ENCODE peak calls at places on chromosomes 16 and 17, in eight cellular contexts. One of them, this sample, is unnamed.

GRCh38 chr16:23516366-23517137 is 6.3 kb upstream of the GGA2 start:
- DNase-seq in breast epithelium: no peak
- DNase-seq in thoracic aorta: no peak
- DNase-seq in heart right ventricle: no peak
- DNase-seq in CD4-positive, alpha-beta memory T cell: no peak
- DNase-seq in GM23248: peak
- DNase-seq in GM23338: no peak
- DNase-seq in ovary: no peak
- DNase-seq in this sample: no peak

GRCh38 chr16:53784312-53784711 is 80.4 kb downstream of the FTO start:
- DNase-seq in CD4-positive, alpha-beta memory T cell: no peak
- DNase-seq in GM23248: no peak
- DNase-seq in ovary: no peak
- DNase-seq in heart right ventricle: no peak
- DNase-seq in breast epithelium: no peak
- DNase-seq in GM23338: no peak
- DNase-seq in thoracic aorta: no peak
- DNase-seq in this sample: no peak

GRCh38 chr16:6602401-6602800 is 730.2 kb upstream of the RBFOX1 start:
- DNase-seq in GM23248: no peak
- DNase-seq in ovary: no peak
- DNase-seq in heart right ventricle: no peak
- DNase-seq in GM23338: no peak
- DNase-seq in thoracic aorta: no peak
- DNase-seq in CD4-positive, alpha-beta memory T cell: no peak
- DNase-seq in breast epithelium: no peak
- DNase-seq in this sample: no peak

GRCh38 chr16:67170948-67171649 is 761 bp downstream of the NOL3 start:
- DNase-seq in ovary: peak
- DNase-seq in GM23248: peak
- DNase-seq in breast epithelium: no peak
- DNase-seq in GM23338: no peak
- DNase-seq in thoracic aorta: no peak
- DNase-seq in CD4-positive, alpha-beta memory T cell: no peak
- DNase-seq in heart right ventricle: no peak
- DNase-seq in this sample: no peak

GRCh38 chr16:8667492-8667891 is 6.9 kb upstream of the ABAT start:
- DNase-seq in breast epithelium: no peak
- DNase-seq in GM23338: peak
- DNase-seq in GM23248: no peak
- DNase-seq in ovary: no peak
- DNase-seq in CD4-positive, alpha-beta memory T cell: no peak
- DNase-seq in heart right ventricle: no peak
- DNase-seq in thoracic aorta: no peak
- DNase-seq in this sample: no peak

GRCh38 chr17:67293251-67294203 is 48.5 kb upstream of the HELZ start:
- DNase-seq in CD4-positive, alpha-beta memory T cell: peak
- DNase-seq in GM23338: peak
- DNase-seq in ovary: peak
- DNase-seq in heart right ventricle: peak
- DNase-seq in GM23248: peak
- DNase-seq in thoracic aorta: no peak
- DNase-seq in breast epithelium: no peak
- DNase-seq in this sample: no peak

GRCh38 chr17:48113201-48113676 is 5.7 kb downstream of the SNX11 start:
- DNase-seq in GM23248: no peak
- DNase-seq in thoracic aorta: no peak
- DNase-seq in CD4-positive, alpha-beta memory T cell: peak
- DNase-seq in heart right ventricle: no peak
- DNase-seq in breast epithelium: no peak
- DNase-seq in GM23338: no peak
- DNase-seq in ovary: no peak
- DNase-seq in this sample: no peak

GRCh38 chr16:50266337-50267091 is at the start of gene ADCY7:
- DNase-seq in GM23248: peak
- DNase-seq in thoracic aorta: no peak
- DNase-seq in heart right ventricle: peak
- DNase-seq in GM23338: peak
- DNase-seq in breast epithelium: no peak
- DNase-seq in CD4-positive, alpha-beta memory T cell: peak
- DNase-seq in ovary: peak
- DNase-seq in this sample: no peak

GRCh38 chr17:44781553-44782348 is 23.0 kb downstream of the ADAM11 start:
- DNase-seq in GM23338: peak
- DNase-seq in ovary: peak
- DNase-seq in heart right ventricle: peak
- DNase-seq in GM23248: no peak
- DNase-seq in CD4-positive, alpha-beta memory T cell: no peak
- DNase-seq in breast epithelium: no peak
- DNase-seq in thoracic aorta: no peak
- DNase-seq in this sample: no peak

GRCh38 chr16:89565256-89565505 is 4.7 kb downstream of the RPL13 start:
- DNase-seq in breast epithelium: no peak
- DNase-seq in GM23338: peak
- DNase-seq in thoracic aorta: no peak
- DNase-seq in GM23248: no peak
- DNase-seq in CD4-positive, alpha-beta memory T cell: no peak
- DNase-seq in ovary: no peak
- DNase-seq in heart right ventricle: no peak
- DNase-seq in this sample: no peak

GRCh38 chr17:66654341-66654740 is 180.6 kb upstream of the CACNG5 start:
- DNase-seq in CD4-positive, alpha-beta memory T cell: no peak
- DNase-seq in ovary: no peak
- DNase-seq in thoracic aorta: no peak
- DNase-seq in breast epithelium: no peak
- DNase-seq in GM23338: no peak
- DNase-seq in GM23248: peak
- DNase-seq in heart right ventricle: no peak
- DNase-seq in this sample: no peak

GRCh38 chr16:88458039-88458772 is 5.1 kb downstream of the ZFPM1 start:
- DNase-seq in GM23248: no peak
- DNase-seq in breast epithelium: no peak
- DNase-seq in CD4-positive, alpha-beta memory T cell: no peak
- DNase-seq in ovary: no peak
- DNase-seq in heart right ventricle: no peak
- DNase-seq in GM23338: no peak
- DNase-seq in thoracic aorta: no peak
- DNase-seq in this sample: no peak

GRCh38 chr17:45143767-45144198 is 4.5 kb upstream of the HEXIM1 start:
- DNase-seq in GM23248: peak
- DNase-seq in GM23338: peak
- DNase-seq in breast epithelium: peak
- DNase-seq in ovary: peak
- DNase-seq in CD4-positive, alpha-beta memory T cell: no peak
- DNase-seq in heart right ventricle: peak
- DNase-seq in thoracic aorta: peak
- DNase-seq in this sample: peak

GRCh38 chr17:81733507-81734404 is 21.7 kb downstream of the SLC25A10 start:
- DNase-seq in GM23338: peak
- DNase-seq in thoracic aorta: no peak
- DNase-seq in breast epithelium: peak
- DNase-seq in CD4-positive, alpha-beta memory T cell: no peak
- DNase-seq in GM23248: peak
- DNase-seq in heart right ventricle: peak
- DNase-seq in ovary: peak
- DNase-seq in this sample: no peak

GRCh38 chr17:4594406-4595349 is 10.3 kb downstream of the SMTNL2 start:
- DNase-seq in thoracic aorta: no peak
- DNase-seq in CD4-positive, alpha-beta memory T cell: no peak
- DNase-seq in GM23248: no peak
- DNase-seq in heart right ventricle: no peak
- DNase-seq in GM23338: peak
- DNase-seq in ovary: no peak
- DNase-seq in breast epithelium: no peak
- DNase-seq in this sample: no peak

GRCh38 chr17:66645259-66645658 is 189.7 kb upstream of the CACNG5 start:
- DNase-seq in thoracic aorta: no peak
- DNase-seq in GM23338: no peak
- DNase-seq in GM23248: no peak
- DNase-seq in heart right ventricle: no peak
- DNase-seq in CD4-positive, alpha-beta memory T cell: no peak
- DNase-seq in ovary: no peak
- DNase-seq in breast epithelium: no peak
- DNase-seq in this sample: no peak

GRCh38 chr16:68792465-68793324 is 50.6 kb upstream of the TANGO6 start:
- DNase-seq in GM23248: peak
- DNase-seq in breast epithelium: no peak
- DNase-seq in ovary: no peak
- DNase-seq in GM23338: peak
- DNase-seq in heart right ventricle: no peak
- DNase-seq in CD4-positive, alpha-beta memory T cell: no peak
- DNase-seq in thoracic aorta: no peak
- DNase-seq in this sample: no peak

GRCh38 chr17:17236295-17237025 is 508 bp downstream of the FLCN start:
- DNase-seq in GM23338: peak
- DNase-seq in ovary: no peak
- DNase-seq in GM23248: peak
- DNase-seq in breast epithelium: peak
- DNase-seq in heart right ventricle: no peak
- DNase-seq in CD4-positive, alpha-beta memory T cell: peak
- DNase-seq in thoracic aorta: no peak
- DNase-seq in this sample: no peak

GRCh38 chr17:79850571-79851460 is 11.6 kb upstream of the CBX4 start:
- DNase-seq in GM23248: peak
- DNase-seq in heart right ventricle: no peak
- DNase-seq in breast epithelium: no peak
- DNase-seq in GM23338: no peak
- DNase-seq in thoracic aorta: no peak
- DNase-seq in ovary: no peak
- DNase-seq in CD4-positive, alpha-beta memory T cell: no peak
- DNase-seq in this sample: no peak

GRCh38 chr17:5781236-5781927 is 197.1 kb upstream of the NLRP1 start:
- DNase-seq in breast epithelium: no peak
- DNase-seq in GM23338: no peak
- DNase-seq in GM23248: no peak
- DNase-seq in ovary: no peak
- DNase-seq in thoracic aorta: no peak
- DNase-seq in CD4-positive, alpha-beta memory T cell: no peak
- DNase-seq in heart right ventricle: no peak
- DNase-seq in this sample: no peak

GRCh38 chr17:40547079-40547784 is 18.0 kb downstream of the CCR7 start:
- DNase-seq in breast epithelium: peak
- DNase-seq in thoracic aorta: no peak
- DNase-seq in ovary: no peak
- DNase-seq in GM23248: no peak
- DNase-seq in CD4-positive, alpha-beta memory T cell: peak
- DNase-seq in heart right ventricle: no peak
- DNase-seq in GM23338: no peak
- DNase-seq in this sample: no peak

GRCh38 chr17:62578757-62579487 is 48.5 kb upstream of the MRC2 start:
- DNase-seq in ovary: no peak
- DNase-seq in thoracic aorta: no peak
- DNase-seq in GM23248: no peak
- DNase-seq in CD4-positive, alpha-beta memory T cell: no peak
- DNase-seq in GM23338: no peak
- DNase-seq in heart right ventricle: no peak
- DNase-seq in breast epithelium: no peak
- DNase-seq in this sample: no peak

GRCh38 chr16:56989988-56990387 is 631 bp downstream of the NLRC5 start:
- DNase-seq in GM23338: no peak
- DNase-seq in GM23248: no peak
- DNase-seq in ovary: no peak
- DNase-seq in heart right ventricle: no peak
- DNase-seq in CD4-positive, alpha-beta memory T cell: no peak
- DNase-seq in breast epithelium: no peak
- DNase-seq in thoracic aorta: no peak
- DNase-seq in this sample: no peak

GRCh38 chr16:55349867-55350266 is 25.9 kb downstream of the IRX6 start:
- DNase-seq in GM23248: peak
- DNase-seq in breast epithelium: no peak
- DNase-seq in ovary: no peak
- DNase-seq in CD4-positive, alpha-beta memory T cell: no peak
- DNase-seq in heart right ventricle: no peak
- DNase-seq in GM23338: no peak
- DNase-seq in thoracic aorta: no peak
- DNase-seq in this sample: no peak

GRCh38 chr17:10201680-10202079 is 3.3 kb upstream of the GAS7 start:
- DNase-seq in ovary: no peak
- DNase-seq in GM23248: no peak
- DNase-seq in breast epithelium: no peak
- DNase-seq in GM23338: no peak
- DNase-seq in heart right ventricle: no peak
- DNase-seq in CD4-positive, alpha-beta memory T cell: no peak
- DNase-seq in thoracic aorta: no peak
- DNase-seq in this sample: no peak

DNA sequence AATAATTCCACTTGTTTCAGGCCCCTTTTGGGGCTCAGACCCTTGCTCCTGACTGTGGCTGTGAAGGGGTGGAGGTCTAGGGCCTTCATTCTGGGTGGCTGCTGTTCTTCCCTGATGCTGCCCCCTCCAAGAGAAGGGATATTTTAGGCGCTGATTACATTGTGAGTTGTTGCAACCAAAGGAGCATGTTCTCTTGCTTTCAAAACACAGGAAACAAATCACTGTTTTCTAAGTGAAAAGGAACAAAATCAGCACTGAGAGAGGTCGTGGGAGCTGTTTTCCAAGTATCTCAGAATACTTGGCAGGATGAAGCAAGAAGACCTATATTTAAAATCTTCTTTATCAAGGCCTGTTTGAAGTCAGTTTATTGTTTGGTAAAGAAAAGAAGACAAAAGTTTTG is 25.3 kb upstream of the SEC14L1 start:
- DNase-seq in thoracic aorta: no peak
- DNase-seq in ovary: no peak
- DNase-seq in heart right ventricle: no peak
- DNase-seq in GM23338: no peak
- DNase-seq in GM23248: no peak
- DNase-seq in breast epithelium: no peak
- DNase-seq in CD4-positive, alpha-beta memory T cell: no peak
- DNase-seq in this sample: no peak
- H3K27ac ChIP-seq in thoracic aorta: peak
- H3K27ac ChIP-seq in ovary: peak
- H3K27ac ChIP-seq in heart right ventricle: peak
- H3K27ac ChIP-seq in GM23338: no peak
- H3K27ac ChIP-seq in GM23248: no peak
- H3K27ac ChIP-seq in breast epithelium: peak
- H3K27ac ChIP-seq in CD4-positive, alpha-beta memory T cell: no peak
- H3K27ac ChIP-seq in this sample: peak

GRCh38 chr16:14310519-14310991 is 239.4 kb downstream of the MRTFB start:
- DNase-seq in thoracic aorta: no peak
- DNase-seq in ovary: no peak
- DNase-seq in CD4-positive, alpha-beta memory T cell: no peak
- DNase-seq in breast epithelium: no peak
- DNase-seq in GM23248: peak
- DNase-seq in heart right ventricle: no peak
- DNase-seq in GM23338: peak
- DNase-seq in this sample: no peak
- H3K27ac ChIP-seq in thoracic aorta: no peak
- H3K27ac ChIP-seq in ovary: no peak
- H3K27ac ChIP-seq in CD4-positive, alpha-beta memory T cell: no peak
- H3K27ac ChIP-seq in breast epithelium: peak
- H3K27ac ChIP-seq in GM23248: peak
- H3K27ac ChIP-seq in heart right ventricle: peak
- H3K27ac ChIP-seq in GM23338: peak
- H3K27ac ChIP-seq in this sample: peak

GRCh38 chr17:75897076-75898019 is 597 bp upstream of the TRIM65 start:
- DNase-seq in thoracic aorta: no peak
- DNase-seq in GM23338: peak
- DNase-seq in heart right ventricle: no peak
- DNase-seq in CD4-positive, alpha-beta memory T cell: no peak
- DNase-seq in ovary: peak
- DNase-seq in GM23248: peak
- DNase-seq in breast epithelium: no peak
- DNase-seq in this sample: no peak
- H3K27ac ChIP-seq in thoracic aorta: peak
- H3K27ac ChIP-seq in GM23338: peak
- H3K27ac ChIP-seq in heart right ventricle: peak
- H3K27ac ChIP-seq in CD4-positive, alpha-beta memory T cell: peak
- H3K27ac ChIP-seq in ovary: peak
- H3K27ac ChIP-seq in GM23248: peak
- H3K27ac ChIP-seq in breast epithelium: peak
- H3K27ac ChIP-seq in this sample: peak

GRCh38 chr17:7834554-7834890 is 505 bp downstream of the KDM6B start:
- DNase-seq in GM23338: peak
- DNase-seq in ovary: peak
- DNase-seq in GM23248: peak
- DNase-seq in breast epithelium: peak
- DNase-seq in thoracic aorta: no peak
- DNase-seq in CD4-positive, alpha-beta memory T cell: peak
- DNase-seq in heart right ventricle: peak
- DNase-seq in this sample: no peak
- H3K27ac ChIP-seq in GM23338: no peak
- H3K27ac ChIP-seq in ovary: peak
- H3K27ac ChIP-seq in GM23248: peak
- H3K27ac ChIP-seq in breast epithelium: peak
- H3K27ac ChIP-seq in thoracic aorta: peak
- H3K27ac ChIP-seq in CD4-positive, alpha-beta memory T cell: peak
- H3K27ac ChIP-seq in heart right ventricle: peak
- H3K27ac ChIP-seq in this sample: peak

This sample was measured in vagina.